ENCODE peak calls at places on chromosomes 12 and 14, in four cellular contexts. Q is RKO, R is fibroblast of pulmonary artery, Y is SK-N-DZ. C is an unnamed sample.

GRCh38 chr12:96213869-96214268 is 19.7 kb downstream of the ELK3 start:
- DNase-seq in R (no peak), Q (no peak), Y (no peak), C (no peak)

GRCh38 chr14:87241018-87241779 is 751.8 kb downstream of the GALC start:
- DNase-seq in Q (no peak), R (no peak), Y (no peak), C (no peak)

GRCh38 chr12:88693837-88694445 is 113.7 kb upstream of the KITLG start:
- DNase-seq in Q (peak), R (no peak), Y (no peak), C (no peak)

GRCh38 chr12:20220339-20220738 is 148.0 kb upstream of the PDE3A start:
- DNase-seq in Q (peak), R (peak), Y (peak), C (peak)

GRCh38 chr14:102086346-102086971 is 385 bp downstream of the HSP90AA1 start:
- DNase-seq in Y (no peak), R (peak), Q (peak), C (peak)

GRCh38 chr12:44046732-44047417 is 211.0 kb downstream of the TMEM117 start:
- DNase-seq in Y (no peak), R (no peak), Q (no peak), C (no peak)

GRCh38 chr12:8038659-8039114 is 6.2 kb downstream of the FOXJ2 start:
- DNase-seq in Y (peak), Q (no peak), R (peak), C (peak)

GRCh38 chr12:10283028-10283427 is 24.6 kb upstream of the KLRD1 start:
- DNase-seq in Y (no peak), Q (no peak), R (no peak), C (no peak)

GRCh38 chr12:75933136-75933535 is 98.4 kb downstream of the PHLDA1 start:
- DNase-seq in R (peak), Y (no peak), Q (peak), C (peak)

GRCh38 chr12:27206801-27207502 is 37.1 kb upstream of the STK38L start:
- DNase-seq in Y (no peak), R (no peak), Q (no peak), C (no peak)

GRCh38 chr14:76104802-76105355 is 46.8 kb upstream of the GPATCH2L start:
- DNase-seq in R (no peak), Y (no peak), Q (no peak), C (no peak)

GRCh38 chr14:95531473-95531872 is 3.4 kb upstream of the GLRX5 start:
- DNase-seq in Y (no peak), Q (peak), R (peak), C (no peak)

GRCh38 chr12:52232916-52233461 is at the start of gene KRT7:
- DNase-seq in R (no peak), Y (no peak), Q (no peak), C (no peak)

GRCh38 chr12:2640709-2641108 is 154.1 kb upstream of the FKBP4 start:
- DNase-seq in Q (peak), R (peak), Y (no peak), C (peak)

GRCh38 chr14:92704036-92704804 is 44.2 kb downstream of the LGMN start:
- DNase-seq in Y (no peak), Q (no peak), R (no peak), C (no peak)

GRCh38 chr12:72296389-72296788 is 24.2 kb downstream of the TRHDE start:
- DNase-seq in Q (peak), Y (no peak), R (no peak), C (peak)

GRCh38 chr14:55715889-55716288 is 135.9 kb downstream of the KTN1 start:
- DNase-seq in Y (no peak), Q (no peak), R (peak), C (no peak)

GRCh38 chr14:48586099-48586498 is 910.7 kb upstream of the MDGA2 start:
- DNase-seq in Y (no peak), Q (no peak), R (no peak), C (no peak)

GRCh38 chr12:86914716-86915115 is 658.5 kb upstream of the MGAT4C start:
- DNase-seq in Y (peak), R (peak), Q (peak), C (no peak)

GRCh38 chr14:100155049-100155621 is 4.3 kb downstream of the DEGS2 start:
- DNase-seq in R (peak), Q (peak), Y (no peak), C (peak)

GRCh38 chr12:44616385-44616784 is 259.7 kb downstream of the NELL2 start:
- DNase-seq in Q (no peak), Y (no peak), R (no peak), C (peak)

GRCh38 chr12:41521872-41522379 is 333.8 kb downstream of the PDZRN4 start:
- DNase-seq in R (peak), Y (no peak), Q (peak), C (peak)

GRCh38 chr12:131222271-131223139 is 268.8 kb downstream of the ADGRD1 start:
- DNase-seq in Q (no peak), Y (no peak), R (no peak), C (no peak)

GRCh38 chr12:132633398-132633797 is 14.8 kb downstream of the P2RX2 start:
- DNase-seq in R (no peak), Q (no peak), Y (no peak), C (no peak)

GRCh38 chr12:2264622-2265306 is 212.0 kb downstream of the CACNA1C start:
- DNase-seq in Y (no peak), Q (no peak), R (peak), C (no peak)

GRCh38 chr14:92922883-92923743 is at the start of gene CHGA:
- DNase-seq in Y (peak), R (peak), Q (no peak), C (peak)

GRCh38 chr14:72651715-72652114 is 242.2 kb downstream of the DPF3 start:
- DNase-seq in R (no peak), Q (no peak), Y (no peak), C (no peak)

GRCh38 chr14:64123241-64123956 is 170.8 kb downstream of the ESR2 start:
- DNase-seq in Q (peak), Y (no peak), R (no peak), C (no peak)

GRCh38 chr12:144650-145284 is 69.2 kb downstream of the SLC6A12 start:
- DNase-seq in Q (no peak), Y (no peak), R (no peak), C (peak)

GRCh38 chr12:6827982-6828670 is at the start of gene P3H3:
- DNase-seq in Y (peak), Q (peak), R (peak), C (peak)

GRCh38 chr14:56474419-56475022 is 105.1 kb upstream of the TMEM260 start:
- DNase-seq in Y (peak), R (peak), Q (peak), C (peak)

GRCh38 chr12:19529933-19530630 is 90.8 kb downstream of the AEBP2 start:
- DNase-seq in R (peak), Y (peak), Q (peak), C (no peak)

GRCh38 chr12:51528852-51529545 is 62.0 kb upstream of the SCN8A start:
- DNase-seq in Q (no peak), Y (no peak), R (no peak), C (no peak)

GRCh38 chr12:8553088-8553627 is 12.5 kb upstream of the CLEC4E start:
- DNase-seq in Y (no peak), R (no peak), Q (no peak), C (no peak)

C was measured in SW480.